ENCODE peak calls at places on chromosome 10, in nine cellular contexts. One of them, this sample, is unnamed.

GRCh38 chr10:119445311-119445934 is 97.1 kb downstream of the RGS10 start:
- DNase-seq in cardiac muscle cell: peak
- DNase-seq in CD8-positive, alpha-beta T cell: peak
- DNase-seq in IMR-90: peak
- DNase-seq in HFF-Myc: peak
- DNase-seq in neuronal stem cell: peak
- DNase-seq in small intestine: peak
- DNase-seq in H7: peak
- DNase-seq in GM12878: no peak
- DNase-seq in this sample: no peak

GRCh38 chr10:5492929-5493576 is 6.3 kb downstream of the CALML5 start:
- DNase-seq in cardiac muscle cell: no peak
- DNase-seq in CD8-positive, alpha-beta T cell: no peak
- DNase-seq in IMR-90: no peak
- DNase-seq in HFF-Myc: no peak
- DNase-seq in neuronal stem cell: no peak
- DNase-seq in small intestine: no peak
- DNase-seq in H7: no peak
- DNase-seq in GM12878: no peak
- DNase-seq in this sample: no peak

GRCh38 chr10:131242007-131242406 is 69.5 kb downstream of the TCERG1L start:
- DNase-seq in cardiac muscle cell: peak
- DNase-seq in CD8-positive, alpha-beta T cell: no peak
- DNase-seq in IMR-90: no peak
- DNase-seq in HFF-Myc: no peak
- DNase-seq in neuronal stem cell: peak
- DNase-seq in small intestine: peak
- DNase-seq in H7: peak
- DNase-seq in GM12878: no peak
- DNase-seq in this sample: no peak

GRCh38 chr10:4407783-4408182 is 418.2 kb upstream of the AKR1E2 start:
- DNase-seq in cardiac muscle cell: no peak
- DNase-seq in CD8-positive, alpha-beta T cell: no peak
- DNase-seq in IMR-90: peak
- DNase-seq in HFF-Myc: no peak
- DNase-seq in neuronal stem cell: no peak
- DNase-seq in small intestine: no peak
- DNase-seq in H7: no peak
- DNase-seq in GM12878: no peak
- DNase-seq in this sample: no peak

GRCh38 chr10:75396861-75397570 is 4.5 kb downstream of the ZNF503 start:
- DNase-seq in cardiac muscle cell: peak
- DNase-seq in CD8-positive, alpha-beta T cell: no peak
- DNase-seq in IMR-90: no peak
- DNase-seq in HFF-Myc: no peak
- DNase-seq in neuronal stem cell: peak
- DNase-seq in small intestine: peak
- DNase-seq in H7: peak
- DNase-seq in GM12878: no peak
- DNase-seq in this sample: no peak

GRCh38 chr10:34957531-34957930 is 132.6 kb downstream of the CUL2 start:
- DNase-seq in cardiac muscle cell: no peak
- DNase-seq in CD8-positive, alpha-beta T cell: no peak
- DNase-seq in IMR-90: no peak
- DNase-seq in HFF-Myc: no peak
- DNase-seq in neuronal stem cell: no peak
- DNase-seq in small intestine: no peak
- DNase-seq in H7: no peak
- DNase-seq in GM12878: no peak
- DNase-seq in this sample: no peak

GRCh38 chr10:69088471-69088769 is 517 bp downstream of the SRGN start:
- DNase-seq in cardiac muscle cell: no peak
- DNase-seq in CD8-positive, alpha-beta T cell: no peak
- DNase-seq in IMR-90: no peak
- DNase-seq in HFF-Myc: no peak
- DNase-seq in neuronal stem cell: no peak
- DNase-seq in small intestine: no peak
- DNase-seq in H7: no peak
- DNase-seq in GM12878: no peak
- DNase-seq in this sample: no peak

GRCh38 chr10:43822509-43823236 is 174.0 kb upstream of the ZNF32 start:
- DNase-seq in cardiac muscle cell: no peak
- DNase-seq in CD8-positive, alpha-beta T cell: no peak
- DNase-seq in IMR-90: no peak
- DNase-seq in HFF-Myc: no peak
- DNase-seq in neuronal stem cell: no peak
- DNase-seq in small intestine: no peak
- DNase-seq in H7: no peak
- DNase-seq in GM12878: no peak
- DNase-seq in this sample: no peak

GRCh38 chr10:97428572-97428981 is 2.6 kb downstream of the PGAM1 start:
- DNase-seq in cardiac muscle cell: no peak
- DNase-seq in CD8-positive, alpha-beta T cell: no peak
- DNase-seq in IMR-90: no peak
- DNase-seq in HFF-Myc: no peak
- DNase-seq in neuronal stem cell: no peak
- DNase-seq in small intestine: no peak
- DNase-seq in H7: peak
- DNase-seq in GM12878: no peak
- DNase-seq in this sample: no peak

GRCh38 chr10:62258926-62259325 is 9.7 kb downstream of the RTKN2 start:
- DNase-seq in cardiac muscle cell: no peak
- DNase-seq in CD8-positive, alpha-beta T cell: no peak
- DNase-seq in IMR-90: no peak
- DNase-seq in HFF-Myc: no peak
- DNase-seq in neuronal stem cell: no peak
- DNase-seq in small intestine: no peak
- DNase-seq in H7: no peak
- DNase-seq in GM12878: no peak
- DNase-seq in this sample: no peak

GRCh38 chr10:48336978-48337599 is 30.6 kb downstream of the MAPK8 start:
- DNase-seq in cardiac muscle cell: no peak
- DNase-seq in CD8-positive, alpha-beta T cell: no peak
- DNase-seq in IMR-90: no peak
- DNase-seq in HFF-Myc: no peak
- DNase-seq in neuronal stem cell: no peak
- DNase-seq in small intestine: no peak
- DNase-seq in H7: no peak
- DNase-seq in GM12878: peak
- DNase-seq in this sample: no peak

GRCh38 chr10:92068900-92069299 is 145.3 kb downstream of the BTAF1 start:
- DNase-seq in cardiac muscle cell: no peak
- DNase-seq in CD8-positive, alpha-beta T cell: no peak
- DNase-seq in IMR-90: peak
- DNase-seq in HFF-Myc: no peak
- DNase-seq in neuronal stem cell: no peak
- DNase-seq in small intestine: no peak
- DNase-seq in H7: no peak
- DNase-seq in GM12878: no peak
- DNase-seq in this sample: no peak

GRCh38 chr10:78071857-78072179 is 38.2 kb downstream of the RPS24 start:
- DNase-seq in cardiac muscle cell: no peak
- DNase-seq in CD8-positive, alpha-beta T cell: no peak
- DNase-seq in IMR-90: no peak
- DNase-seq in HFF-Myc: no peak
- DNase-seq in neuronal stem cell: no peak
- DNase-seq in small intestine: no peak
- DNase-seq in H7: no peak
- DNase-seq in GM12878: no peak
- DNase-seq in this sample: no peak

GRCh38 chr10:113230018-113230610 is 280.1 kb downstream of the TCF7L2 start:
- DNase-seq in cardiac muscle cell: no peak
- DNase-seq in CD8-positive, alpha-beta T cell: no peak
- DNase-seq in IMR-90: no peak
- DNase-seq in HFF-Myc: no peak
- DNase-seq in neuronal stem cell: no peak
- DNase-seq in small intestine: no peak
- DNase-seq in H7: no peak
- DNase-seq in GM12878: no peak
- DNase-seq in this sample: no peak

GRCh38 chr10:11108356-11108755 is 90.7 kb downstream of the CELF2 start:
- DNase-seq in cardiac muscle cell: no peak
- DNase-seq in CD8-positive, alpha-beta T cell: no peak
- DNase-seq in IMR-90: no peak
- DNase-seq in HFF-Myc: no peak
- DNase-seq in neuronal stem cell: no peak
- DNase-seq in small intestine: no peak
- DNase-seq in H7: no peak
- DNase-seq in GM12878: no peak
- DNase-seq in this sample: no peak

GRCh38 chr10:62130948-62131347 is 137.7 kb downstream of the RTKN2 start:
- DNase-seq in cardiac muscle cell: no peak
- DNase-seq in CD8-positive, alpha-beta T cell: no peak
- DNase-seq in IMR-90: peak
- DNase-seq in HFF-Myc: peak
- DNase-seq in neuronal stem cell: no peak
- DNase-seq in small intestine: no peak
- DNase-seq in H7: no peak
- DNase-seq in GM12878: no peak
- DNase-seq in this sample: no peak

GRCh38 chr10:73209705-73210104 is 37.4 kb downstream of the DNAJC9 start:
- DNase-seq in cardiac muscle cell: no peak
- DNase-seq in CD8-positive, alpha-beta T cell: no peak
- DNase-seq in IMR-90: peak
- DNase-seq in HFF-Myc: no peak
- DNase-seq in neuronal stem cell: no peak
- DNase-seq in small intestine: no peak
- DNase-seq in H7: no peak
- DNase-seq in GM12878: no peak
- DNase-seq in this sample: peak

GRCh38 chr10:51937736-51938135 is 238.3 kb upstream of the CSTF2T start:
- DNase-seq in cardiac muscle cell: no peak
- DNase-seq in CD8-positive, alpha-beta T cell: no peak
- DNase-seq in IMR-90: peak
- DNase-seq in HFF-Myc: no peak
- DNase-seq in neuronal stem cell: no peak
- DNase-seq in small intestine: no peak
- DNase-seq in H7: no peak
- DNase-seq in GM12878: no peak
- DNase-seq in this sample: no peak
- H3K4me3 ChIP-seq in cardiac muscle cell: no peak
- H3K4me3 ChIP-seq in CD8-positive, alpha-beta T cell: no peak
- H3K4me3 ChIP-seq in IMR-90: peak
- H3K4me3 ChIP-seq in HFF-Myc: no peak
- H3K4me3 ChIP-seq in neuronal stem cell: no peak
- H3K4me3 ChIP-seq in small intestine: no peak
- H3K4me3 ChIP-seq in H7: no peak
- H3K4me3 ChIP-seq in GM12878: no peak
- H3K4me3 ChIP-seq in this sample: no peak

DNA sequence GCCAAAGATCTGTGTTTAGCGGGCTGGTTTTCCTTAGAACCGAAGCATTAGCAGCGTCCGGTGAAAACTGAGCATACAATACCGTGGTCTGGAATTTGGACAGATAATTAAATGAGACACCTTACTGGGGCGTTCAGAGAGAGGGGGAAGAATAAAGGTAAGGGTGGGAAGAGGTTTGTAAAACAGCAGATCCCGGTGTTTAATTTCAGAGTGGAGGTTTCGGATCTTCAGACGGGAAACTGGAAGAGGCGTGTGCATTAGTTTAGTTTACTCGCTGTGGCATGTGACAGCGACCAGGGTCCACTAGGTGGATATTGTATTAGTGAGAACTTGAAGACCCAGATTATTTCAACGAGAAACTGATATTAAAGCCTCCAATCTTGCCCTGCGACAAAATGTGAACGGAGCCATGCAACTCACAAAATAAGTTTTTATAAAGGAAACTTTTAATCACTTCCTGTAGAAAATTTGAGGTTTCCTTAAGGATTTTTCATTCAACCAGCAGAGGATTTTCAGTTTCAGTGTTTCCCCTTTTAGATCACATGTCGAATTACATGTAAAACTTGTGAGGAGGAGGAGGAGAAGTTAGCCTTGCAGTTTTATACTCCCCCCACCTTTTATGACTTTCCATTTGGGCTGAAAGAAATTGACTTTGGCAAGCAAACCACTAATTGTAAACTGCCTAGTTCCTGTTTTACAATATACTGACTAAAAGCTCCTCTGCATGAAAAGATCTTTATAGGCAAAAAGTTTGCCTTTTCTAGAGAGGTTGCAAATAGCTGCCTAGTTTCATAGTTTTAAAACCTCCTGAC is 2.8 kb downstream of the BAMBI start:
- DNase-seq in cardiac muscle cell: peak
- DNase-seq in CD8-positive, alpha-beta T cell: no peak
- DNase-seq in IMR-90: no peak
- DNase-seq in HFF-Myc: no peak
- DNase-seq in neuronal stem cell: no peak
- DNase-seq in small intestine: no peak
- DNase-seq in H7: no peak
- DNase-seq in GM12878: no peak
- DNase-seq in this sample: no peak
- H3K4me3 ChIP-seq in cardiac muscle cell: peak
- H3K4me3 ChIP-seq in CD8-positive, alpha-beta T cell: no peak
- H3K4me3 ChIP-seq in IMR-90: peak
- H3K4me3 ChIP-seq in HFF-Myc: no peak
- H3K4me3 ChIP-seq in neuronal stem cell: no peak
- H3K4me3 ChIP-seq in small intestine: no peak
- H3K4me3 ChIP-seq in H7: peak
- H3K4me3 ChIP-seq in GM12878: no peak
- H3K4me3 ChIP-seq in this sample: peak

GRCh38 chr10:17227367-17228080 is 517 bp upstream of the VIM start:
- DNase-seq in cardiac muscle cell: peak
- DNase-seq in CD8-positive, alpha-beta T cell: no peak
- DNase-seq in IMR-90: peak
- DNase-seq in HFF-Myc: no peak
- DNase-seq in neuronal stem cell: no peak
- DNase-seq in small intestine: peak
- DNase-seq in H7: no peak
- DNase-seq in GM12878: peak
- DNase-seq in this sample: no peak
- H3K4me3 ChIP-seq in cardiac muscle cell: peak
- H3K4me3 ChIP-seq in CD8-positive, alpha-beta T cell: peak
- H3K4me3 ChIP-seq in IMR-90: peak
- H3K4me3 ChIP-seq in HFF-Myc: peak
- H3K4me3 ChIP-seq in neuronal stem cell: no peak
- H3K4me3 ChIP-seq in small intestine: no peak
- H3K4me3 ChIP-seq in H7: peak
- H3K4me3 ChIP-seq in GM12878: peak
- H3K4me3 ChIP-seq in this sample: peak

DNA sequence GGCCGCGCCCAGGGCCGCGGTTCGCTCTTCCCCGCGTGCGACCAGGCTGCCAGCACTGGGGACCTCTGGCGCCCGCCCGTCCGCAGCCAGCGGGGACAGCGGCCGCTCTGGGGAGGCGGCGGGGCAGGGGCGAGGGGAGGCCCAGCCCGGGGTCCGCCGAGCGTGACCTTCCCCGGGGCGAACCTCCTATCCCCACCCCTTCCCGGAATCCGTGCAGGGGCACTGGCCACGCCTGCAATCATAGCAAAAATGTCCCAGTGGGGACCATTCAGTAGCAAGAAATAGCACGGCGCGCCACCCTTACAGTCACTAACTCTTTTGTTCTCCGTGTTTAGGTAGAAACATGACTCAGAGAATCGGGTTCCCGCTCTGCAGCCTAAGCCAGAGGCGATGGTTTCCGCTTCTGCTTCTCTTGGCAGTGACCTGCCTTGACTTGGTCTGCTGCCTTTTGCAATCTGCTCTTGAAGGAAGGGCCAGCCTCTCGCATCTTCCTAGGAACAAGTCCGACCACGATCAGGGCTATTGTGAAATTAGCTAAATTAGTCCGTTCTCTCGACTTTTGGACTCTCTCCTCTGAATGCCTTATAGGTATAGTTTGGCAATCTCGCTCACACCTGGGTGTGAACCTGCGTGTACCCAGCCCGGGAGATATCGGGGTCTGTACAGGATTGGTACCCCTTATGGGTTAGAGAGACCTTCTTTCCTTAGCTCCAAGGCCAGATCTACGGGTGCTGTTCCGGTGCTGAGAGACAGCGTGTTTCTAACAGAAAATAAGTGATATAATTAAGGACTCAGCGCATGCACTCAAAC is 79.4 kb upstream of the ACBD5 start:
- DNase-seq in cardiac muscle cell: peak
- DNase-seq in CD8-positive, alpha-beta T cell: no peak
- DNase-seq in IMR-90: peak
- DNase-seq in HFF-Myc: no peak
- DNase-seq in neuronal stem cell: no peak
- DNase-seq in small intestine: peak
- DNase-seq in H7: peak
- DNase-seq in GM12878: no peak
- DNase-seq in this sample: no peak
- H3K4me3 ChIP-seq in cardiac muscle cell: no peak
- H3K4me3 ChIP-seq in CD8-positive, alpha-beta T cell: no peak
- H3K4me3 ChIP-seq in IMR-90: no peak
- H3K4me3 ChIP-seq in HFF-Myc: no peak
- H3K4me3 ChIP-seq in neuronal stem cell: no peak
- H3K4me3 ChIP-seq in small intestine: no peak
- H3K4me3 ChIP-seq in H7: peak
- H3K4me3 ChIP-seq in GM12878: no peak
- H3K4me3 ChIP-seq in this sample: peak

This sample was measured in epithelial cell of proximal tubule.